ENCODE peak calls at places on chromosomes 5 and 9, in six cellular contexts. N is stimulated activated CD8-positive, alpha-beta memory T cell treated with anti-CD3 and anti-CD28 coated beads, Interleukin-4, amount 100 ng/mL, for 24 hours; L is skeletal muscle cell; Y is activated CD4-positive, alpha-beta T cell treated with anti-CD3 and anti-CD28 coated beads, Interleukin-2, amount 50 U/mL, for 4 hours; R is ACHN; U is esophagus muscularis mucosa. I is an unnamed sample.

GRCh38 chr5:1732955-1733354 is 66.7 kb downstream of the MRPL36 start:
- DNase-seq in N (no peak), L (no peak), Y (no peak), R (no peak), U (no peak), I (no peak)

GRCh38 chr5:124631874-124632550 is 114.4 kb downstream of the ZNF608 start:
- DNase-seq in N (no peak), L (no peak), Y (no peak), R (no peak), U (no peak), I (peak; percentile 70)

GRCh38 chr5:61322738-61323429 is 9.2 kb upstream of the ZSWIM6 start:
- DNase-seq in N (no peak), L (no peak), Y (no peak), R (no peak), U (no peak), I (no peak)

GRCh38 chr5:13930721-13931246 is 13.7 kb downstream of the DNAH5 start:
- DNase-seq in N (no peak), L (no peak), Y (no peak), R (no peak), U (no peak), I (no peak)

GRCh38 chr9:106859957-106860715 is 2.8 kb upstream of the ZNF462 start:
- DNase-seq in N (no peak), L (no peak), Y (no peak), R (peak; percentile 61), U (no peak), I (peak; percentile 57)

GRCh38 chr9:99515874-99516656 is 294.0 kb downstream of the SEC61B start:
- DNase-seq in N (no peak), L (no peak), Y (no peak), R (no peak), U (no peak), I (no peak)

GRCh38 chr9:98654247-98654646 is 54.5 kb downstream of the GABBR2 start:
- DNase-seq in N (no peak), L (peak; percentile 46), Y (no peak), R (no peak), U (no peak), I (no peak)

GRCh38 chr5:177507165-177507564 is 2.5 kb downstream of the DOK3 start:
- DNase-seq in N (no peak), L (no peak), Y (no peak), R (peak; percentile 25), U (no peak), I (no peak)

GRCh38 chr5:126446498-126447224 is 23.5 kb downstream of the GRAMD2B start:
- DNase-seq in N (no peak), L (no peak), Y (no peak), R (peak; percentile 26), U (no peak), I (peak; percentile 68)

GRCh38 chr9:90641868-90642558 is 611 bp downstream of the DIRAS2 start:
- DNase-seq in N (no peak), L (no peak), Y (no peak), R (no peak), U (no peak), I (peak; percentile 11)

GRCh38 chr5:73694089-73694488 is 68.1 kb downstream of the ARHGEF28 start:
- DNase-seq in N (no peak), L (no peak), Y (no peak), R (no peak), U (no peak), I (no peak)

GRCh38 chr5:37553720-37554402 is 174.7 kb downstream of the WDR70 start:
- DNase-seq in N (no peak), L (peak; percentile 71), Y (no peak), R (no peak), U (no peak), I (peak; percentile 74)

GRCh38 chr5:172106511-172107356 is 81.3 kb downstream of the STK10 start:
- DNase-seq in N (peak; percentile 60), L (no peak), Y (peak; percentile 67), R (peak; percentile 40), U (no peak), I (peak; percentile 42)